ENCODE peak calls at places on chromosomes 5 and 9, in seven cellular contexts. Z is stimulated activated naive B cell treated with anti-CD40 and anti-IgM and Interleukin-4, amounts not matched to agents 10 μg/mL and 1 μg/mL and 100 μg/mL, for 72 hours; U is NCI-H2081; E is iPS-NIHi11; T is A549; Q is HFF-Myc; Y is activated CD8-positive, alpha-beta T cell treated with anti-CD3 and anti-CD28 coated beads for 36 hours. X is an unnamed sample.

GRCh38 chr9:98465799-98466198 is 210.3 kb upstream of the TBC1D2 start:
- DNase-seq in Z (no peak), U (no peak), E (no peak), T (no peak), Q (no peak), Y (no peak), X (no peak)

GRCh38 chr9:91266457-91266856 is 95.3 kb downstream of the AUH start:
- DNase-seq in Z (no peak), U (no peak), E (no peak), T (no peak), Q (no peak), Y (no peak), X (no peak)

GRCh38 chr9:127568971-127569818 is 42.9 kb upstream of the STXBP1 start:
- DNase-seq in Z (peak), U (peak), E (peak), T (peak), Q (no peak), Y (peak), X (peak)

GRCh38 chr5:62475072-62475471 is 62.5 kb downstream of the IPO11 start:
- DNase-seq in Z (no peak), U (no peak), E (no peak), T (no peak), Q (no peak), Y (no peak), X (no peak)

GRCh38 chr9:96581823-96582598 is 37.6 kb downstream of the CDC14B start:
- DNase-seq in Z (no peak), U (no peak), E (no peak), T (no peak), Q (no peak), Y (no peak), X (no peak)

GRCh38 chr9:98495530-98495929 is 213.2 kb downstream of the GABBR2 start:
- DNase-seq in Z (no peak), U (no peak), E (no peak), T (no peak), Q (no peak), Y (no peak), X (no peak)

GRCh38 chr9:123423036-123423640 is 67.1 kb downstream of the CRB2 start:
- DNase-seq in Z (no peak), U (no peak), E (no peak), T (no peak), Q (no peak), Y (no peak), X (no peak)

GRCh38 chr5:115801984-115802383 is 14.5 kb downstream of the CDO1 start:
- DNase-seq in Z (no peak), U (no peak), E (no peak), T (no peak), Q (no peak), Y (no peak), X (no peak)

GRCh38 chr9:124286292-124286931 is 28.7 kb downstream of the NEK6 start:
- DNase-seq in Z (peak), U (no peak), E (no peak), T (peak), Q (peak), Y (peak), X (no peak)

GRCh38 chr5:133952729-133953567 is 15.5 kb downstream of the C5orf15 start:
- DNase-seq in Z (no peak), U (no peak), E (no peak), T (no peak), Q (peak), Y (no peak), X (no peak)

GRCh38 chr5:159095218-159095617 is 4.5 kb downstream of the EBF1 start:
- DNase-seq in Z (no peak), U (no peak), E (no peak), T (no peak), Q (no peak), Y (no peak), X (no peak)

GRCh38 chr9:35488019-35488418 is 1.9 kb upstream of the RUSC2 start:
- DNase-seq in Z (no peak), U (no peak), E (no peak), T (no peak), Q (peak), Y (no peak), X (no peak)

GRCh38 chr5:35284364-35284763 is 54.1 kb upstream of the PRLR start:
- DNase-seq in Z (no peak), U (no peak), E (no peak), T (no peak), Q (no peak), Y (no peak), X (no peak)